ENCODE peak calls at places on chromosomes 2 and 18, in four cellular contexts. O is transverse colon, Z is suprapubic skin, Y is GM12878. B is an unnamed sample.
A peak's percentile ranks its signal among the peaks of the same experiment; 100 is the strongest.

GRCh38 chr2:132465917-132466316 is 49.3 kb downstream of the GPR39 start:
- DNase-seq in Y (no peak), Z (no peak), O (no peak), B (no peak)

GRCh38 chr2:6722574-6722973 is 143.1 kb downstream of the CMPK2 start:
- DNase-seq in Z (no peak), Y (no peak), O (no peak), B (no peak)

GRCh38 chr2:196170681-196171247 is 614 bp downstream of the STK17B start:
- DNase-seq in Z (peak; percentile 69), O (peak; percentile 34), Y (no peak), B (peak; percentile 36)

GRCh38 chr2:237727363-237727762 is 71.2 kb upstream of the RBM44 start:
- DNase-seq in Y (no peak), O (peak; percentile 35), Z (no peak), B (peak; percentile 58)

GRCh38 chr2:236980961-236981360 is 104.7 kb upstream of the COPS8 start:
- DNase-seq in Y (no peak), Z (no peak), O (no peak), B (no peak)

GRCh38 chr2:68653538-68653982 is 10.2 kb downstream of the PROKR1 start:
- DNase-seq in Y (peak; percentile 7), O (peak; percentile 6), Z (no peak), B (no peak)

GRCh38 chr2:218992196-218992595 is 1.0 kb downstream of the CRYBA2 start:
- DNase-seq in Y (no peak), Z (no peak), O (no peak), B (no peak)

GRCh38 chr18:44840053-44840826 is 159.6 kb downstream of the SETBP1 start:
- DNase-seq in O (no peak), Z (no peak), Y (no peak), B (no peak)

GRCh38 chr18:44586782-44587524 is 93.7 kb upstream of the SETBP1 start:
- DNase-seq in Z (no peak), O (no peak), Y (no peak), B (no peak)

GRCh38 chr2:95007822-95008221 is 17.7 kb upstream of the MAL start:
- DNase-seq in Z (no peak), Y (no peak), O (no peak), B (no peak)

GRCh38 chr2:157500334-157500733 is 56.4 kb upstream of the CYTIP start:
- DNase-seq in Z (no peak), O (no peak), Y (no peak), B (no peak)

GRCh38 chr2:16625759-16626158 is 39.9 kb downstream of the CYRIA start:
- DNase-seq in Z (no peak), Y (peak; percentile 24), O (no peak), B (no peak)

GRCh38 chr2:163812926-163813520 is 77.2 kb upstream of the FIGN start:
- DNase-seq in Y (no peak), Z (no peak), O (no peak), B (no peak)

GRCh38 chr18:48805826-48806535 is 144.8 kb downstream of the SMAD7 start:
- DNase-seq in Z (peak; percentile 8), O (peak; percentile 5), Y (no peak), B (peak; percentile 6)

GRCh38 chr2:178101321-178102079 is 10.7 kb upstream of the RBM45 start:
- DNase-seq in Y (no peak), Z (no peak), O (no peak), B (no peak)

GRCh38 chr18:55786651-55787272 is 198.8 kb upstream of the TCF4 start:
- DNase-seq in O (no peak), Z (no peak), Y (no peak), B (no peak)

GRCh38 chr2:131827481-131828163 is 299.9 kb downstream of the CCDC74A start:
- DNase-seq in O (no peak), Y (no peak), Z (no peak), B (no peak)

GRCh38 chr2:182144780-182145170 is 159.1 kb downstream of the PPP1R1C start:
- DNase-seq in Z (no peak), Y (no peak), O (no peak), B (no peak)

GRCh38 chr18:79570266-79571201 is 109.1 kb upstream of the CTDP1 start:
- DNase-seq in Z (peak; percentile 50), Y (no peak), O (peak; percentile 4), B (peak; percentile 56)

GRCh38 chr18:39751161-39751560 is 2185.6 kb upstream of the CELF4 start:
- DNase-seq in Z (no peak), O (no peak), Y (no peak), B (no peak)

GRCh38 chr2:201931955-201932354 is 101.7 kb upstream of the FZD7 start:
- DNase-seq in Y (no peak), Z (no peak), O (no peak), B (no peak)

GRCh38 chr2:88310787-88311186 is 140.6 kb downstream of the THNSL2 start:
- DNase-seq in Z (no peak), O (no peak), Y (no peak), B (no peak)

GRCh38 chr2:171167352-171167997 is 6.8 kb upstream of the TLK1 start:
- DNase-seq in Z (no peak), O (no peak), Y (no peak), B (no peak)

GRCh38 chr18:22946217-22946616 is 13.1 kb downstream of the RBBP8 start:
- DNase-seq in Y (no peak), Z (no peak), O (no peak), B (no peak)

GRCh38 chr2:25039126-25039525 is 2.8 kb upstream of the EFR3B start:
- DNase-seq in Z (no peak), O (no peak), Y (no peak), B (no peak)

GRCh38 chr2:25041928-25042320 is at the start of gene EFR3B:
- DNase-seq in O (peak; percentile 96), Z (peak; percentile 95), Y (peak; percentile 49), B (peak; percentile 97)

GRCh38 chr2:25043241-25043867 is 1.5 kb downstream of the EFR3B start:
- DNase-seq in Z (no peak), Y (no peak), O (no peak), B (no peak)

GRCh38 chr2:25042321-25043240 is 705 bp downstream of the EFR3B start:
- DNase-seq in O (peak; percentile 30), Z (peak; percentile 71), Y (no peak), B (peak; percentile 91)

DNA sequence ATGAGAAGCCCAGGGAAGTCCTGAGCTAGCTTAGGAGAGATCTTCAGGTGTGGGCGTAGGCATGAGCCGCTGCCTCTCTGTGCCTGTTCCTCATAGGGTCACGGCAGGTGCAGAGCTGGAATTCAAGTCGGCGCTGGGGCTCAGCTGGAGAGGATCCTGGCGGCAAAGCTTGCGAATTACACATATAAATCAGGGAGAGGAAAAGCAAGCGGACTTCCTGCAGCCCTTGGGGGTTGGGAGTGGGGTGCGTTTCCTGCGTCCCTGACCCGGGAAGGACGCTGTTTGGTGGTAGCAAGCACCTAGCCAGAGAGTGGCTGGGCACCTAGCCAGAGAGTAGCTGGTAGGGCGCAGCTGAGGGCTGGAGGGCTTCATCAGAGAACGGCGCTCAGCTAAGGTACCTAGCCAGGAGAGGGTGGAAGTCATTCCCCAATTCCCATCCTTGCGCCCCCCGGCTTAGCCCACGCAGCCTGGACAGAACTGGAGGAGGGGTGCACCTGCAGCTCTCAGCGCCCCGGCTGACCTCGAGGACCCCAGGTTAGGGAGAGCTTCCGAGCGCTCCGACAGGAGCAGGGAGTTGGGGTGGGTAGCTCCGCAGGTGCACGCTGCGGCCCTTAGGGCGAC is 459 bp upstream of the EFR3B start:
- DNase-seq in Y (no peak), Z (peak; percentile 82), O (peak; percentile 70), B (no peak)
- TF ChIP-seq EP300 in Y (no peak), Z (no peak), O (no peak), B (no peak)

GRCh38 chr2:225419033-225419432 is 19.5 kb downstream of the NYAP2 start:
- DNase-seq in O (no peak), Y (no peak), Z (no peak), B (no peak)

GRCh38 chr2:225416616-225417367 is 17.3 kb downstream of the NYAP2 start:
- DNase-seq in O (no peak), Y (no peak), Z (no peak), B (no peak)

GRCh38 chr2:225422145-225422544 is 22.6 kb downstream of the NYAP2 start:
- DNase-seq in O (no peak), Y (no peak), Z (no peak), B (no peak)
- TF ChIP-seq POLR2AphosphoS5 in O (no peak), Y (no peak), Z (no peak), B (no peak)

GRCh38 chr18:71878226-71878625 is 665.9 kb downstream of the CBLN2 start:
- DNase-seq in O (no peak), Z (no peak), Y (no peak), B (no peak)
- TF ChIP-seq EP300 in O (no peak), Z (no peak), Y (no peak), B (no peak)

DNA sequence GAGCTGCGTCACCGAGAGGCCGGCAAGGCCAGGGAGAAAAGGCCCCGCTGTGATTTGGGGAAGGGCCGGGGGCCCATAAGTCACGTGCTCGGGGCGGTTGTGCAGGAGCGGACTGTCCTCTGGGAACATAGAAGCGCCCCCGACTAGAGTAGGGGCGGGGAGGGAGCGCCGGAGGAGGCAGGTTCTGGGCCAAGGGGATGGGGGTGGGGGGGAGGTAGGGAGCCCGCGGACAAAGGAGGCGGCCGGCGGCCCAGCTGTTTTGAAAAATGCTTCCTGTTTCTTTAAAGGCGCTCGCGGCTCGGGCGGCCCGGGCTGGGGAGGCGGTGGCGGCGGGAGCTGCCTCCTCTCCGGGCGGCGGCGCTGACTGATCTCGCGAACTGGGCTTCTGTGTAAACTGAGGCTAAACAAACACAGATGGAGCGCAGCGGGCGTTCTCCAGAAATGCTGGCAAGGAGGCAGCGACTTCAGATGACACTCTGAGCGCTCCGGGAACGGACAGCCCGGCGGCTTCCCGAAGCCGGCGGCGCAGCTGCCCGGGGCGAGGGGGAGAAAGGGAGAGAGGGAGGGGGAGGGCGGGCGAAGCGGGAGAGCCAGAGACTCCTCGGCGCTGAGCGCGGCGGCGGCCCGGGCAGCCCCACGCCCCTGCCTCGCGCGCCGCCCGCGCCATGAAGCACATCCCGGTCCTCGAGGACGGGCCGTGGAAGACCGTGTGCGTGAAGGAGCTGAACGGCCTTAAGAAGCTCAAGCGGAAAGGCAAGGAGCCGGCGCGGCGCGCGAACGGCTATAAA is at the start of gene ATOH8:
- DNase-seq in Z (peak; percentile 91), O (peak; percentile 68), Y (no peak), B (peak; percentile 72)
- TF ChIP-seq POLR2AphosphoS5 in Z (no peak), O (no peak), Y (no peak), B (no peak)

DNA sequence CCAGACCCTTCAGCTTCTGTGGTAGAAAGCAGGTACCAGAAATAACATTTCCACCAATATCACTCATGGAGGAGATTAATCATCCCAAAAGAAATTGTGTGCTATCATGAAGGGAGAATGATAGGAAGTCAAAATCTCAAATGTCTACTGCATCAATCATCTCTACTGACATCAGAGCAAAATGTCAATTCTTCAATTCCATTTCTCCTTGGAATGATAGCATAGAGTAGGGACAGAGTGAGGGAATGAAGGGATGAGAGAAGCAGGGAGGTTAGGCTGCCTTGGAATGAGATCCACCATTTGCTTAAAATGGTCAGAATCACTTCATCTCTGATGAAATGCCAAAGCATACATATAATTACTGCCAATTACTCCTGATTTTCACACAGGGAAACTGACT is 371.8 kb upstream of the ACVR2A start:
- DNase-seq in Y (no peak), Z (no peak), O (no peak), B (no peak)
- TF ChIP-seq EP300 in Y (no peak), Z (no peak), O (no peak), B (no peak)

B was measured in upper lobe of left lung.